ENCODE peak calls at places on chromosomes 12 and 14, in four cellular contexts. U, H, V and J are unnamed samples.

GRCh38 chr14:103545219-103545914 is 16.4 kb downstream of the TRMT61A start:
- DNase-seq in U (peak; percentile 14), H (no peak), V (no peak), J (no peak)

GRCh38 chr12:13234045-13234641 is 37.6 kb downstream of the EMP1 start:
- DNase-seq in U (peak; percentile 46), H (peak; percentile 36), V (no peak), J (peak; percentile 55)

GRCh38 chr12:110743571-110744093 is 941 bp upstream of the PPP1CC start:
- DNase-seq in U (peak; percentile 24), H (no peak), V (no peak), J (peak; percentile 18)

GRCh38 chr14:77094672-77095284 is 3.3 kb upstream of the CIPC start:
- DNase-seq in U (peak; percentile 70), H (peak; percentile 40), V (no peak), J (peak; percentile 91)

GRCh38 chr12:69442894-69443293 is 27.3 kb upstream of the FRS2 start:
- DNase-seq in U (no peak), H (no peak), V (no peak), J (no peak)

GRCh38 chr14:28661171-28661772 is 105.3 kb upstream of the FOXG1 start:
- DNase-seq in U (no peak), H (no peak), V (no peak), J (no peak)

GRCh38 chr12:79367016-79367575 is 323.7 kb downstream of the PAWR start:
- DNase-seq in U (no peak), H (no peak), V (no peak), J (no peak)

GRCh38 chr12:6788972-6789905 is at the start of gene CD4:
- DNase-seq in U (no peak), H (no peak), V (no peak), J (no peak)

GRCh38 chr14:50835280-50835679 is 4.3 kb upstream of the NIN start:
- DNase-seq in U (no peak), H (no peak), V (peak; percentile 79), J (no peak)

GRCh38 chr14:86540636-86541247 is 1010.8 kb downstream of the FLRT2 start:
- DNase-seq in U (no peak), H (no peak), V (no peak), J (no peak)

GRCh38 chr12:6089041-6089823 is 35.2 kb downstream of the VWF start:
- DNase-seq in U (no peak), H (no peak), V (no peak), J (peak; percentile 23)

GRCh38 chr12:32569256-32569655 is 109.8 kb upstream of the DNM1L start:
- DNase-seq in U (no peak), H (no peak), V (no peak), J (no peak)

GRCh38 chr12:51884676-51885229 is 3.1 kb upstream of the ANKRD33 start:
- DNase-seq in U (no peak), H (peak; percentile 60), V (no peak), J (no peak)

GRCh38 chr14:96583605-96584041 is 81.4 kb downstream of the PAPOLA start:
- DNase-seq in U (no peak), H (no peak), V (no peak), J (no peak)

GRCh38 chr14:93857081-93857480 is 68.8 kb upstream of the PRIMA1 start:
- DNase-seq in U (no peak), H (no peak), V (no peak), J (no peak)

GRCh38 chr12:75364918-75365317 is 26.0 kb upstream of the GLIPR1L2 start:
- DNase-seq in U (no peak), H (no peak), V (no peak), J (no peak)

GRCh38 chr12:12796171-12796570 is 10.7 kb downstream of the APOLD1 start:
- DNase-seq in U (no peak), H (no peak), V (no peak), J (no peak)

GRCh38 chr14:62682208-62682607 is 363.1 kb downstream of the KCNH5 start:
- DNase-seq in U (no peak), H (no peak), V (no peak), J (no peak)

GRCh38 chr12:41439134-41439533 is 251.0 kb downstream of the PDZRN4 start:
- DNase-seq in U (no peak), H (no peak), V (no peak), J (no peak)

GRCh38 chr12:103765322-103765721 is 75.7 kb downstream of the NT5DC3 start:
- DNase-seq in U (no peak), H (no peak), V (no peak), J (no peak)

GRCh38 chr12:103734847-103735246 is 106.2 kb downstream of the NT5DC3 start:
- DNase-seq in U (no peak), H (no peak), V (no peak), J (no peak)

GRCh38 chr14:47715330-47715729 is 39.9 kb upstream of the MDGA2 start:
- DNase-seq in U (no peak), H (no peak), V (no peak), J (no peak)

GRCh38 chr14:102415671-102416070 is 52.9 kb downstream of the TECPR2 start:
- DNase-seq in U (no peak), H (no peak), V (no peak), J (no peak)

GRCh38 chr12:117518594-117519270 is 157.3 kb upstream of the NOS1 start:
- DNase-seq in U (no peak), H (no peak), V (no peak), J (no peak)

GRCh38 chr12:109309441-109310246 is 560 bp upstream of the FOXN4 start:
- DNase-seq in U (peak; percentile 81), H (peak; percentile 60), V (no peak), J (peak; percentile 33)

GRCh38 chr14:52124791-52125661 is 56.2 kb upstream of the NID2 start:
- DNase-seq in U (no peak), H (no peak), V (no peak), J (no peak)

GRCh38 chr14:65354715-65355114 is 57.8 kb upstream of the FUT8 start:
- DNase-seq in U (no peak), H (no peak), V (no peak), J (no peak)

GRCh38 chr12:43482311-43483085 is 69.5 kb downstream of the ADAMTS20 start:
- DNase-seq in U (no peak), H (no peak), V (no peak), J (no peak)
- TF ChIP-seq USF1 in U (no peak), H (no peak), V (no peak), J (no peak)

DNA sequence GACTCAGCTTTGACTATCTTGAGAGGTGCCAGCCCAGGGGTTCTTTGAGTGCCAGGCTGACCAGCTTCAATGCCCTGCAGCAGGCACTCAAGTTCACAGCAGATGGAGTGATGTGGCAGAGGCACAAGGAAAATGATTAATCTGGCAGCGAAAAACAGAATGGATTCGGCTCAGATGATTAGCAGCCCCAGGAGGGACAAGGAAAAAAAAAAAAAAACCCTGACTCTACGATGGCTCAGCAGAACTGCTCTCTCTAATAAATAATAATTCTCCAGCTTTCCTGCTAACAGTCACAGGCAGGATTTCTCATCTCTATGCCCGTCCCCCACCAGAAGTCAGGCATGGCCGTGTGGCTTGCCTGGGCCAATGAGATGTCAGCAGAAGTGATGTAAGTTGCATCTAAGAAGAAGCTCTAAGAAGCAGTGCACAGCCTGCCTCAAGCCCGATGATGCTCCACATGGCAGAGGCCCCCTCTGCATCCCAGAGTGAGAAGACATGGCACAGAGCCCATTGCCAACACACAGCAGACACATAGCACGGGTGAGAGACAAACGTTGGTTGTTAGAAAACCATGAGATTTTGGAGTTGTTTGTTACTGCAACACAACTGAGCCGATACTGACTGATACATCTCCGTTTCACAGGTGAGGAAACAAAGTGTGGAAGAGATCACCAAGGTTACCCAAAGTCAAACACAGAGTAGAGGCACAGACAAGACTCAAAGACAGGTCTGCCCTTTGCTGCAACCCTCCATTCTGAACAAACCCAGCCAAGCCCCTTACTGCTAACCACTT is 111.0 kb downstream of the SCARB1 start:
- DNase-seq in U (no peak), H (no peak), V (no peak), J (no peak)
- TF ChIP-seq USF1 in U (no peak), H (no peak), V (no peak), J (no peak)

DNA sequence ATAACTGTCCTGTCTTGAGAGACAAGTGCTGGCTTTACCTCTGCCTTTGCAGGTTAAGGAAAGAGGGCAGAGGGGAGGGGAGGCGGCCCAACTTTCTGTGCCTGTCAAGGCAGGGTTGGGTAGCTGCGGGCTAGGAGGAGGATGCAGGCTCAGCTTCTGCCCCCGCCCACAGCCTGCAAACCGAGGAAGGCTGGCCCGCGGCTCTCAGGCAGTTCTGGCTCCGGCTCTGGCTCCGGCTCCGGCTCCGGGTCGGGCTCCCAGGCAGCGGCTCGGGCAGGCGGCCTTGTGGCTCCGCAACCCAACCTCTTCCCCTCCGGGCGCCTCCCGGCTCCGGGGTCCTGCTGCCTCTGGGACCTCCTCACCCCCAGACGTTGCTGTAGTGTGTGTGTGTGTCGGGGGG is 92.9 kb downstream of the TMEM30B start:
- DNase-seq in U (no peak), H (no peak), V (no peak), J (peak; percentile 80)
- TF ChIP-seq USF1 in U (no peak), H (no peak), V (no peak), J (no peak)

GRCh38 chr12:53696285-53696654 is 20.4 kb upstream of the ATP5MC2 start:
- DNase-seq in U (peak; percentile 84), H (peak; percentile 66), V (peak; percentile 25), J (peak; percentile 74)
- TF ChIP-seq USF1 in U (no peak), H (no peak), V (no peak), J (no peak)

GRCh38 chr14:73662439-73663056 is 17.8 kb downstream of the DNAL1 start:
- DNase-seq in U (peak; percentile 15), H (peak; percentile 23), V (no peak), J (peak; percentile 24)
- TF ChIP-seq USF1 in U (no peak), H (no peak), V (no peak), J (no peak)

DNA sequence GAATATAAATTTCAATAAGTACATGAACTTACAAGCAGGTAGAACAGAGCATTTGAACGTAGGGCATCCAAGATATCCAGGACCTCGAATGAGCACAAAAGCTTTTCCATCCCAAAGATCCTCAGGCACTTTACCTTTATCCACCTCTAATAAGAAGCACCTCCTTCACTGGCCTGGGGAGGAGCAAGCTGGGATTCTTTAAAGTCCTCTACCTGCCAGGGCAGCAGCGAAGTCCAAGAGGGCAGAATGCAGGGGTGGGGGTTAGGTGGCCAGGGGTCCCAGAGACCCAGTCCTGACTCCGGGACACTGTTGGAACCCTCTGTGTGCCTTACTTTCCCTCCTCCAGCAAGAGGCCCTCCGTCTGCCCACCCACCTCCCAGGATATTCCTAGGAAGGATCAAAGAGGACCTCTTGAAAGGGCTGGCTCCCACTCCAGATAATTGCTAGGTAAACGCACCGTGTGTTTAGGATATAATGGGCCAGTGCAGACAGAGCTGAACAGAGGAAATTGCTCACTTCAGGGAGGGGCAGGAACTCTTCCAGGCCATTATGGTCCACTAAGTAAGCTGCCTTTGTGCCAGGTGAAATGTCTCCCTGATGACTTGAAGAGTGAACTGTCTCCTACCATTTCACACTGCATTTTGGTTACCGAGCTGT is 68.1 kb downstream of the TTC9 start:
- DNase-seq in U (no peak), H (no peak), V (no peak), J (no peak)
- TF ChIP-seq USF1 in U (no peak), H (no peak), V (no peak), J (no peak)

GRCh38 chr12:98823012-98823411 is 177.9 kb downstream of the APAF1 start:
- DNase-seq in U (no peak), H (no peak), V (no peak), J (no peak)
- TF ChIP-seq USF1 in U (no peak), H (no peak), V (no peak), J (no peak)